ENCODE peak calls at places on chromosome 16, in four cellular contexts. U is body of pancreas; X is naive thymus-derived CD4-positive, alpha-beta T cell; E is stomach. P is an unnamed sample.
A peak's percentile ranks its signal among the peaks of the same experiment; 100 is the strongest.

GRCh38 chr16:74556375-74556922 is 50.5 kb downstream of the GLG1 start:
- DNase-seq in U (no peak), X (no peak), E (no peak), P (no peak)

GRCh38 chr16:13968835-13969234 is 48.9 kb downstream of the ERCC4 start:
- DNase-seq in U (no peak), X (no peak), E (no peak), P (no peak)

GRCh38 chr16:2471016-2471652 is at the start of gene NTN3:
- DNase-seq in E (no peak), X (no peak), U (no peak), P (no peak)

GRCh38 chr16:1383556-1383955 is 30.9 kb downstream of the UNKL start:
- DNase-seq in E (no peak), X (no peak), U (no peak), P (no peak)

GRCh38 chr16:57092786-57093301 is 461 bp downstream of the CPNE2 start:
- DNase-seq in X (peak; percentile 45), U (peak; percentile 20), E (peak; percentile 46), P (no peak)

GRCh38 chr16:4825196-4825595 is 21.9 kb downstream of the GLYR1 start:
- DNase-seq in X (no peak), E (no peak), U (no peak), P (no peak)

GRCh38 chr16:24953721-24954120 is 61.4 kb downstream of the ARHGAP17 start:
- DNase-seq in U (no peak), E (no peak), X (no peak), P (no peak)

GRCh38 chr16:27242398-27242797 is 26.2 kb downstream of the NSMCE1 start:
- DNase-seq in U (no peak), E (no peak), X (no peak), P (no peak)

GRCh38 chr16:19177111-19177747 is 9.2 kb downstream of the SYT17 start:
- DNase-seq in E (no peak), X (no peak), U (no peak), P (no peak)

GRCh38 chr16:79170565-79171242 is 429.8 kb downstream of the MAF start:
- DNase-seq in E (no peak), X (no peak), U (peak; percentile 47), P (peak; percentile 47)

GRCh38 chr16:71474864-71475263 is 12.8 kb upstream of the ZNF23 start:
- DNase-seq in X (no peak), E (no peak), U (no peak), P (no peak)

GRCh38 chr16:89094252-89094901 is 725 bp downstream of the ACSF3 start:
- DNase-seq in X (peak; percentile 16), E (no peak), U (no peak), P (no peak)

GRCh38 chr16:7246578-7246977 is 86.1 kb upstream of the RBFOX1 start:
- DNase-seq in U (no peak), X (no peak), E (no peak), P (no peak)

GRCh38 chr16:25988089-25988488 is 296.3 kb downstream of the HS3ST4 start:
- DNase-seq in U (no peak), E (no peak), X (no peak), P (no peak)

GRCh38 chr16:47141773-47142468 is 1.8 kb downstream of the NETO2 start:
- DNase-seq in X (peak; percentile 75), E (peak; percentile 78), U (peak; percentile 83), P (peak; percentile 85)

GRCh38 chr16:81112453-81112852 is 16.3 kb upstream of the GCSH start:
- DNase-seq in U (no peak), X (no peak), E (no peak), P (no peak)

GRCh38 chr16:78211200-78211599 is 111.7 kb downstream of the WWOX start:
- DNase-seq in X (no peak), U (no peak), E (no peak), P (no peak)

GRCh38 chr16:50548659-50549560 is 714 bp downstream of the NKD1 start:
- DNase-seq in E (peak; percentile 38), X (peak; percentile 45), U (peak; percentile 27), P (no peak)

GRCh38 chr16:19809121-19809635 is 75.5 kb downstream of the GPRC5B start:
- DNase-seq in U (peak; percentile 69), E (peak; percentile 56), X (no peak), P (no peak)

GRCh38 chr16:2066139-2066538 is 18.4 kb downstream of the TSC2 start:
- DNase-seq in X (no peak), E (no peak), U (no peak), P (no peak)

GRCh38 chr16:15951852-15952251 is 2.4 kb downstream of the ABCC1 start:
- DNase-seq in E (no peak), U (no peak), X (no peak), P (no peak)

GRCh38 chr16:50737420-50737959 is 4.4 kb upstream of the CYLD start:
- DNase-seq in E (no peak), U (no peak), X (no peak), P (no peak)

GRCh38 chr16:84730406-84731106 is 30.8 kb downstream of the USP10 start:
- DNase-seq in U (peak; percentile 77), E (peak; percentile 63), X (no peak), P (peak; percentile 70)

GRCh38 chr16:84728853-84729424 is 29.1 kb downstream of the USP10 start:
- DNase-seq in E (no peak), X (no peak), U (no peak), P (no peak)

GRCh38 chr16:84735846-84736586 is 36.2 kb downstream of the USP10 start:
- DNase-seq in X (peak; percentile 63), E (peak; percentile 68), U (peak; percentile 48), P (peak; percentile 37)

GRCh38 chr16:84729716-84730320 is 30.0 kb downstream of the USP10 start:
- DNase-seq in U (no peak), X (no peak), E (no peak), P (no peak)

DNA sequence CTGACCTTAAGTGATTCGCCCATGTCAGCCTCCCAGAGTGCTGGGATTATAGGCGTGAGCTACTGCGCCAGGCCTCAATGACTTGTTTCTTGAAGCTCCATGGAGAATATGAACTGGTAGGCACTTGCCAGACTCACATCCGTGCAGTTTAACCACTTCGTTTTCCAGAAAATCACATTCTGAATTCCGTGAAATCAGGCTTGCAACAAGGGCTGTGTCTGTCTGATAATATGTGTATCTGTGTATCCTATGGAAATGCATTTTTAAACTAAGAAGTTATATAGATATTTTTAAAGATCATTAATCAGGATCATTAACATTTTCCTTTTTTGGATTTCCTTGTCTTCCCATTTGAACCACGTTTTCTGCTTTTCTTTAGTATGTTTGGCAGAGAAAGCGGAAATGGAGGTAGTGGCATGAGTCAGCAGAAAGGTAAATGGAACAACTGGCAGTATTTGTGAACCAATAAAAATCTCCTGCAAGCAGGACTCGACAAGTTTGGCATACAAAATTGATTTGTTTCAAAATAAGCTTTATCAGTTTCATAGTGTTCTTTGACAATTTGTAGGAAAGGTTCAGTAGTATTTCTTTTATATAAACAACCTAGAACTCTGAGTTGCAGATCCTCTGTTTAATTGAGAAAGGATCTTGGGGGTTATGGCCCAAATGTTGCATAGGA is 33.0 kb downstream of the USP10 start:
- DNase-seq in X (no peak), E (no peak), U (no peak), P (no peak)
- H3K4me1 ChIP-seq in X (peaks cover 17% of the 10 kb centered on the region), E (peaks cover 48% of the 10 kb centered on the region), U (peaks cover 46% of the 10 kb centered on the region), P (peaks cover 4% of the 10 kb centered on the region)

GRCh38 chr16:30066882-30067583 is 1.5 kb downstream of the ALDOA start:
- DNase-seq in E (no peak), X (no peak), U (no peak), P (no peak)
- H3K4me1 ChIP-seq in E (peaks cover 49% of the 10 kb centered on the region), X (peaks cover 37% of the 10 kb centered on the region), U (peaks cover 45% of the 10 kb centered on the region), P (peaks cover 7% of the 10 kb centered on the region)

GRCh38 chr16:11683140-11683539 is 14.9 kb downstream of the SNN start:
- DNase-seq in U (no peak), X (no peak), E (no peak), P (no peak)
- H3K4me1 ChIP-seq in U (peaks cover 32% of the 10 kb centered on the region), X (peaks cover 26% of the 10 kb centered on the region), E (peaks cover 29% of the 10 kb centered on the region), P (peaks cover 7% of the 10 kb centered on the region)

DNA sequence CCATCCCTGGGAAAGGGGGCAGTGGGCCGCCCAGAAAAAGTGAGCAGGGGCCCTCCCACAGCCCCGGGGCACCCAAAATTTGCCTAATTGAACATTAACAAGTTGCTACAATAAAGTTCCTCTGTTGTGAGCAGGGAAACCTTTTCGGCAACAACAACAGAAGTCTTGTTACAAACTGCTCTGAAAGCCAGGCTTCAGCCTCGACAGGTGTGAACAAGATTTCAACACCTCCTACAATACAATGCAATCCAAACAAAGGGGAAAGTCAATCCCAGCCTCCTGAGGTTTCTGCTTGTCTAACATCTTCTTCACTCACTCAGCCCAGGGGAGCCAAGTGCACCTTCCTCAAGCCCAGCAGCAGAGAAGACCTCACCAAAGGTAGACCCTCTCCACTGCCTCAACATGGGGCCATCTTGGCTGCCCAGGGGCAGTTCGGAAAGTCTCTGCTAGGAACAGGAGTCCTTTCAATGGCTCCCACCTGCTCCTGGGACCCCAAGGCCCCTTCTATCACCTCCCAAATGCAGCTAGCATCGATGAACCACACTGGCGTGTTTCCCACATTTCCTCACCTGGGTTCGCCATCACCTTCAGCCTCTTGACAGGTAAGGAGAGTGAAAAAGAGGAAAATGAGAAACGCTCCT is 19.1 kb downstream of the ZFHX3 start:
- DNase-seq in U (no peak), E (no peak), X (no peak), P (no peak)
- H3K4me1 ChIP-seq in U (peaks cover 69% of the 10 kb centered on the region), E (peaks cover 39% of the 10 kb centered on the region), X (no peaks in the 10 kb centered on the region), P (peaks cover 10% of the 10 kb centered on the region)

GRCh38 chr16:85463228-85463611 is 149.9 kb upstream of the GSE1 start:
- DNase-seq in U (no peak), E (no peak), X (no peak), P (no peak)
- H3K4me1 ChIP-seq in U (peaks cover 50% of the 10 kb centered on the region), E (peaks cover 42% of the 10 kb centered on the region), X (peaks cover 11% of the 10 kb centered on the region), P (peaks cover 13% of the 10 kb centered on the region)

GRCh38 chr16:69618721-69619120 is 53.0 kb downstream of the NFAT5 start:
- DNase-seq in X (no peak), U (no peak), E (no peak), P (no peak)
- H3K4me1 ChIP-seq in X (no peaks in the 10 kb centered on the region), U (peaks cover 22% of the 10 kb centered on the region), E (peaks cover 29% of the 10 kb centered on the region), P (no peaks in the 10 kb centered on the region)

DNA sequence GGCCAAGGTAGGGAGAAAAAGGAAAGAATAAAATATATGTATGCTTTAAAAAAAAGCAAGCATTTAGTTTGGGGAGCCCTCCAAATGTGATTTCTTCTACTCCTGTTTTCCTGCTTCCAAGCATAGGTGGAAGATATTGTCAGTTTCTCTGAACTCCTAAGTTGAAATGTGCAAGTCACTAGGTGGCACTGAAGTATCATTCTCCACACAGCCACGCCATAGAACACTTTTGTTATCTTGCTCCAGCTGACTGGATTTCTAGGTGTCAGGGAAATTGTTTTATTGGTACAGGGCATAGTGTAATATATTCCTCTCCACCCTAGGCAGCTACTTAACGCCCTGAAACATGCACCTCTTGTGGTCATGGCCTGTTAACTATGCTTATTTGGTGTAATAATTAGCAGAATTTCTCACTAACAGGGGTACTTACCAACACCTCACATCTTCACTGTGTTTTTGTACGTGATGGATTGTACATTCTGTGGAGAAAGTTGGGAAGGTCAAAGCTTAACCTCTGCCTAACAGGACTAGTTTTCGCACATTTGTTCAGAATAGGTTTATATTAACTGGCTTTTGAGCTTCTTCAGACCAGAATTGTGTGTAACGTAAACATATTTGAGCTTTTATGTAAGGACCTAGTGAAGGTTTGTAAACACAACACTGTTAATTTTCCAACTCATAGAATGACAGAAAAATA is 69.3 kb downstream of the FTO start:
- DNase-seq in X (peak; percentile 25), E (peak; percentile 29), U (peak; percentile 75), P (peak; percentile 41)
- H3K4me1 ChIP-seq in X (peaks cover 4% of the 10 kb centered on the region), E (peaks cover 32% of the 10 kb centered on the region), U (peaks cover 47% of the 10 kb centered on the region), P (peaks cover 26% of the 10 kb centered on the region)

DNA sequence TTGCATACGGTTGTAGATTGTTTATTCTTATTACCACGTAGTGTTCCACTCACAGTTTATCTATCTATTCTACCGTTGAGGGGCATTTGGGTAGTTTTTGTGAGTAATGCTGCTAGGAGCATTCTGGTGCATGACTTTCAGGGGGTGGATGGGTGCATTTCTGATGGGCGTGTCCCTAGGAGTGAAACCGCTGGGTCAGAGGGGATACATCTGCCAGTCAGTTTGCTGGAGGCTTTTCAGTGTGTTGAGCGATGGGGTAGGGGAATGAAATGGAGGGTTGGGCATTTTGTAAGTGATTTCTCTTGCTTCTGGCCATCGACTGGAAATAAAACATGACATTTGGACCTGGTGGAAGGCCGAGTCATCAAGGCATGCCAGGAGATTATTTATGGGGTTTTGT is 17.0 kb upstream of the IRX3 start:
- DNase-seq in E (no peak), X (no peak), U (no peak), P (no peak)
- H3K4me1 ChIP-seq in E (no peaks in the 10 kb centered on the region), X (no peaks in the 10 kb centered on the region), U (no peaks in the 10 kb centered on the region), P (no peaks in the 10 kb centered on the region)